ENCODE peak calls at places on chromosomes 3 and 15, in six cellular contexts. Q is iPS-NIHi11, B is Daoy, W is hypothalamus, R is skeletal muscle cell, D is stomach. I is an unnamed sample.

GRCh38 chr3:50003216-50003615 is 63.3 kb downstream of the RBM6 start:
- DNase-seq in Q (no peak), B (no peak), W (no peak), R (peak), D (no peak), I (no peak)

GRCh38 chr3:76203578-76203977 is 418.2 kb upstream of the ZNF717 start:
- DNase-seq in Q (peak), B (no peak), W (no peak), R (no peak), D (no peak), I (no peak)

GRCh38 chr3:193868590-193868989 is 267.4 kb upstream of the HES1 start:
- DNase-seq in Q (no peak), B (no peak), W (no peak), R (no peak), D (no peak), I (peak)

GRCh38 chr3:196220991-196221390 is 4.7 kb downstream of the SLC51A start:
- DNase-seq in Q (no peak), B (no peak), W (no peak), R (no peak), D (no peak), I (no peak)

GRCh38 chr15:73907018-73907394 is 19.3 kb upstream of the LOXL1 start:
- DNase-seq in Q (no peak), B (no peak), W (no peak), R (no peak), D (no peak), I (no peak)

GRCh38 chr3:186193534-186194450 is 84.9 kb upstream of the ETV5 start:
- DNase-seq in Q (peak), B (no peak), W (no peak), R (no peak), D (no peak), I (peak)

GRCh38 chr3:39101022-39101689 is 6.3 kb downstream of the GORASP1 start:
- DNase-seq in Q (peak), B (peak), W (no peak), R (no peak), D (peak), I (peak)

GRCh38 chr3:119239421-119239820 is 1.3 kb downstream of the B4GALT4 start:
- DNase-seq in Q (no peak), B (no peak), W (no peak), R (no peak), D (no peak), I (no peak)

GRCh38 chr3:159326998-159327397 is 525.1 kb downstream of the MFSD1 start:
- DNase-seq in Q (no peak), B (no peak), W (no peak), R (no peak), D (no peak), I (no peak)

GRCh38 chr3:23501201-23501824 is 298.2 kb downstream of the UBE2E2 start:
- DNase-seq in Q (no peak), B (no peak), W (no peak), R (peak), D (no peak), I (no peak)